ENCODE peak calls at places on chromosome 5, in four cellular contexts. T, N, G and J are unnamed samples.
A peak's percentile ranks its signal among the peaks of the same experiment; 100 is the strongest.

GRCh38 chr5:93884254-93884653 is 142.9 kb upstream of the POU5F2 start:
- DNase-seq in T (no peak), G (no peak), N (no peak), J (no peak)

GRCh38 chr5:100900796-100901731 is 2.0 kb downstream of the ST8SIA4 start:
- DNase-seq in G (peak; percentile 65), T (peak; percentile 87), N (peak; percentile 86), J (peak; percentile 82)

GRCh38 chr5:28281381-28281780 is 1243.0 kb upstream of the CDH9 start:
- DNase-seq in G (no peak), N (no peak), T (no peak), J (no peak)

GRCh38 chr5:33261747-33262146 is 179.0 kb upstream of the TARS1 start:
- DNase-seq in T (no peak), G (no peak), N (no peak), J (no peak)

GRCh38 chr5:115774684-115775083 is 41.8 kb downstream of the CDO1 start:
- DNase-seq in N (peak; percentile 45), T (no peak), G (no peak), J (no peak)

GRCh38 chr5:140391312-140391711 is 10.3 kb upstream of the ANKHD1 start:
- DNase-seq in T (no peak), N (no peak), G (no peak), J (no peak)

GRCh38 chr5:64930672-64931318 is 162.1 kb downstream of the CWC27 start:
- DNase-seq in N (no peak), T (no peak), G (no peak), J (no peak)

GRCh38 chr5:92371889-92372235 is 988.7 kb upstream of the ARRDC3 start:
- DNase-seq in T (no peak), G (peak; percentile 86), N (no peak), J (no peak)

GRCh38 chr5:139651863-139652787 is 4.0 kb downstream of the CXXC5 start:
- DNase-seq in G (peak; percentile 64), N (peak; percentile 92), T (peak; percentile 39), J (peak; percentile 77)

GRCh38 chr5:44536650-44537260 is 147.5 kb upstream of the FGF10 start:
- DNase-seq in T (no peak), G (peak; percentile 29), N (no peak), J (peak; percentile 28)

GRCh38 chr5:2738156-2738699 is 13.2 kb downstream of the IRX2 start:
- DNase-seq in G (no peak), T (no peak), N (no peak), J (no peak)